ENCODE peak calls at places on chromosomes 13 and 19, in four cellular contexts. W, Q, A and N are unnamed samples.

GRCh38 chr19:56476671-56477428 is at the start of gene ZNF667:
- DNase-seq in W (no peak), Q (no peak), A (no peak), N (no peak)

GRCh38 chr13:52906122-52906903 is 57.9 kb upstream of the PCDH8 start:
- DNase-seq in W (peak; percentile 30), Q (no peak), A (no peak), N (no peak)

GRCh38 chr13:21688056-21688455 is 17.2 kb downstream of the FGF9 start:
- DNase-seq in W (no peak), Q (no peak), A (no peak), N (no peak)

GRCh38 chr13:30690282-30691188 is 44.8 kb upstream of the ALOX5AP start:
- DNase-seq in W (no peak), Q (no peak), A (no peak), N (no peak)

GRCh38 chr13:110113284-110113764 is 193.6 kb downstream of the COL4A1 start:
- DNase-seq in W (no peak), Q (no peak), A (no peak), N (no peak)

GRCh38 chr19:12788682-12789097 is 2.6 kb upstream of the JUNB start:
- DNase-seq in W (peak; percentile 53), Q (peak; percentile 84), A (no peak), N (peak; percentile 41)

GRCh38 chr19:7417671-7418324 is 69.1 kb downstream of the ARHGEF18 start:
- DNase-seq in W (no peak), Q (no peak), A (no peak), N (no peak)

GRCh38 chr13:46530084-46530935 is 22.7 kb upstream of the LRCH1 start:
- DNase-seq in W (no peak), Q (no peak), A (no peak), N (no peak)

GRCh38 chr13:45731455-45731854 is 29.3 kb downstream of the CBY2 start:
- DNase-seq in W (no peak), Q (no peak), A (no peak), N (peak; percentile 34)

GRCh38 chr19:19538077-19538764 is at the start of gene CILP2:
- DNase-seq in W (peak; percentile 91), Q (no peak), A (peak; percentile 96), N (no peak)

GRCh38 chr19:30063184-30064020 is 121.4 kb downstream of the URI1 start:
- DNase-seq in W (no peak), Q (no peak), A (no peak), N (no peak)

GRCh38 chr13:93003531-93003930 is 223.1 kb upstream of the GPC6 start:
- DNase-seq in W (no peak), Q (no peak), A (no peak), N (no peak)

GRCh38 chr13:93002071-93002470 is 224.5 kb upstream of the GPC6 start:
- DNase-seq in W (no peak), Q (no peak), A (no peak), N (no peak)

GRCh38 chr13:93004919-93005318 is 221.7 kb upstream of the GPC6 start:
- DNase-seq in W (peak; percentile 13), Q (no peak), A (no peak), N (peak; percentile 25)

DNA sequence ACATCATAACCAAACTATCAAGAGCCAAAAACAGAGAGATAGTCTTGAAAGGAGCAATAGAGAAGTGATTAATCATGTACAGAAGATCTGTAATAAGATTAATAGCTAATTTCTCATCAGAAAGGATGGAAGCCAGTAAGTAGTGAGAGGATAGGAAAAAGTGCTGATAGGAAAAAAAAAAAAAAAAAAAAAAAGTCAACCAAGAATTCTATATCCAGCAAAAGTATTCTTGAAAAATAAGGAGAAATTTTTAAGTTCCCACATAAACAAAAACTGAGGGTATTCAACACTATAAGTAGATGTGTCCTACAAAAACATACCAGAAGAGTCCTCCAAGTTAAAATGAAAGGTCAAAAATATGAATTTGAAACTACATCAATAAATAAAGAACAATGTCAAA is 218.7 kb upstream of the GPC6 start:
- DNase-seq in W (no peak), Q (no peak), A (no peak), N (no peak)
- TF ChIP-seq SP1 in W (no peak), Q (no peak), A (no peak), N (no peak)

GRCh38 chr19:11699931-11700794 is 38.6 kb downstream of the ZNF823 start:
- DNase-seq in W (no peak), Q (no peak), A (no peak), N (peak; percentile 33)
- TF ChIP-seq MAX in W (no peak), Q (no peak), A (no peak), N (no peak)

GRCh38 chr19:3656073-3656746 is 29.6 kb upstream of the CACTIN start:
- DNase-seq in W (no peak), Q (no peak), A (no peak), N (no peak)
- TF ChIP-seq SP1 in W (no peak), Q (no peak), A (no peak), N (no peak)

GRCh38 chr13:95356916-95357315 is 55.7 kb upstream of the ABCC4 start:
- DNase-seq in W (no peak), Q (no peak), A (no peak), N (no peak)

GRCh38 chr13:95360052-95360451 is 58.8 kb upstream of the ABCC4 start:
- DNase-seq in W (no peak), Q (no peak), A (no peak), N (no peak)

GRCh38 chr13:95357875-95358274 is 56.6 kb upstream of the ABCC4 start:
- DNase-seq in W (no peak), Q (no peak), A (no peak), N (no peak)

GRCh38 chr13:95362666-95363065 is 61.4 kb upstream of the ABCC4 start:
- DNase-seq in W (no peak), Q (no peak), A (no peak), N (no peak)

DNA sequence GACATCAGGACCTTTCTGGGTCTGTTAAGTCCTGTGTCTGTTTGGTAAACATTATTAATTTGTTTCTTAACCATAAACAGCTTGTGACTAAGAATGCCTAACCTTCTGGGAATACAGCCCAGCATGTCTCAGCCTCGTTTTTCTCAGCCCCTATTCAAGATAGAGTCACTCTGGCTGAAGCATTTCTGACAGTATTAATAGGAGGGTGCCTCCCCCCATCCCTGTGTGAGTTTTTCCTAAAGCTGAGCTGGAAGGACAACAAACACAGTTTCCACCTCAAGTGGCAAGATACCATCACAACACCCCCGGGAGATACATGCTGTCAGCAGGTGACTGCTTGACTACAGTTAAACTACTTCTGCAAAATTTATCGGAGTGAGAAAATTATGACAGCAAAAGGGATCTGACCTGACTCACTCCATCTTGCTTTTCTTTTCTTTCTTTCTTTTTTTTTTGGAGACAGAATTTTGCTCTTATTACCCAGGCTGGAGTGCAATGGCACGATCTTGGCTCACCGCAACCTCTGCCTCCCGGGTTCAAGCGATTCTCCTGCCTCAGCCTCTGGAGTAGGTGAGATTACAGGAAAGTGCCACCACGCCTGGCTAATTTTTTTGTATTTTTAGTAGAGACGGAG is 59.3 kb upstream of the ABCC4 start:
- DNase-seq in W (no peak), Q (no peak), A (no peak), N (no peak)
- TF ChIP-seq MAX in W (no peak), Q (no peak), A (no peak), N (no peak)

GRCh38 chr13:76049397-76049746 is 413.2 kb downstream of the LMO7 start:
- DNase-seq in W (no peak), Q (no peak), A (no peak), N (no peak)
- TF ChIP-seq SP1 in W (no peak), Q (no peak), A (no peak), N (no peak)

DNA sequence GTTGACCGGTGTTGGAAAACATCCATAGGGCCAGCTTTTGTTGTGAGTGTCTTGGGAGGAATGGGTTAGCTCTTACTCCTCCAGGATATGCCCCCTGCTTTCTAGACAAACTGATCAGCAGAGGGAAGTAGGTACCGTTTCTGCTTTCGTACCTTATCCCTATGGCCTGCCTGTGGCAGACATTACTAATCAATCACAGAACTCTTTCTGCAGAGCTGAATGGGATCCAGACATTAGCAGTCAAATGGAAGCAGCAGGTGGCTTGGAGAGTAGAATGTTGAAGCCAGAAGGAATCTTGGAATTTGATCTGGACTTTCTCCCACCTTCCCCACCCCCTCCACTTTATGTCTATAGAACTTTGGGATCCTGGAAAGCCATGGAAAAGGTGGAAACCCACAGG is 17.1 kb downstream of the NWD1 start:
- DNase-seq in W (no peak), Q (no peak), A (no peak), N (no peak)
- TF ChIP-seq MAX in W (no peak), Q (no peak), A (no peak), N (no peak)

DNA sequence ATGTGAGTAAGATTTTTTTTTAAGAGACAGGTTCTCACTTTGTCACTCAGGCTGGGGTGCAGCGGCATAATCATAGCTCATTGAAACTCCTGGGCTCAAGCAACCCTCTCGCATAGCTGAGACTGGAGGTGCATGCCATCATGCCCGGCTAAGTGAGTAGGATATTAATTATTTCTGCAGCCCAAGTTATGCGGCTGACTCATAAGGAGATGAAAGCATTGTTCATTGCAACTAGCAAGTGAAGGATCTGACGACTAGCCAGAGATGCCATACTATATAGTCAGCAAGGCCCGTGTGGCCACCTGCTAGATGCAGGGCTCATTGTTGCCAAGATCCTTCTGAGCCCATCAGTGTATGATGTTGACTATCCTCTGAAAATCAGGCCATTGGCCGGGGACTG is 45.2 kb downstream of the ABCC4 start:
- DNase-seq in W (no peak), Q (no peak), A (no peak), N (peak; percentile 23)
- TF ChIP-seq SP1 in W (no peak), Q (no peak), A (no peak), N (no peak)